ENCODE peak calls at places on chromosomes 2 and 18, in ten cellular contexts. A is NCI-H345, P is spleen, J is K562, C is NT2/D1, Q is fibroblast of mammary gland, G is iris pigment epithelial cell, S is ureter, F is neural crest cell, H is endothelial cell. Z is an unnamed sample.

GRCh38 chr2:230932556-230933511 is 7.8 kb upstream of the GPR55 start:
- DNase-seq in S (no peak), Q (peak; percentile 64), F (no peak), H (no peak), A (no peak), P (peak; percentile 68), G (peak; percentile 65), J (no peak), C (no peak), Z (peak; percentile 45)

GRCh38 chr2:35858216-35858615 is 497.4 kb upstream of the CRIM1 start:
- DNase-seq in G (no peak), H (no peak), P (no peak), J (no peak), F (no peak), Q (no peak), S (no peak), A (no peak), C (no peak), Z (no peak)

GRCh38 chr2:236745420-236746210 is 176.0 kb downstream of the ACKR3 start:
- DNase-seq in C (peak; percentile 5), J (no peak), H (no peak), F (no peak), A (peak; percentile 14), Q (peak; percentile 77), P (no peak), S (peak; percentile 76), G (peak; percentile 86), Z (peak; percentile 65)

GRCh38 chr18:37107748-37108522 is 279.0 kb downstream of the KIAA1328 start:
- DNase-seq in Q (no peak), C (no peak), H (no peak), S (no peak), A (peak; percentile 63), J (no peak), P (no peak), F (no peak), G (no peak), Z (no peak)

GRCh38 chr2:65121-65520 is 18.8 kb upstream of the FAM110C start:
- DNase-seq in S (no peak), F (no peak), Q (no peak), J (no peak), H (no peak), C (no peak), P (no peak), G (no peak), A (no peak), Z (no peak)

GRCh38 chr2:27920148-27920885 is 29.8 kb downstream of the BABAM2 start:
- DNase-seq in Q (peak; percentile 78), G (peak; percentile 87), A (no peak), P (no peak), J (no peak), C (no peak), H (no peak), S (no peak), F (no peak), Z (peak; percentile 57)

GRCh38 chr2:79511320-79511951 is 1.4 kb upstream of the CTNNA2 start:
- DNase-seq in C (peak; percentile 70), Q (peak; percentile 67), S (no peak), H (peak; percentile 70), J (peak; percentile 35), F (peak; percentile 68), P (no peak), G (peak; percentile 53), A (no peak), Z (no peak)

GRCh38 chr2:216233281-216233995 is 124.3 kb downstream of the XRCC5 start:
- DNase-seq in H (no peak), P (no peak), S (no peak), J (no peak), A (no peak), C (no peak), G (no peak), F (no peak), Q (no peak), Z (no peak)

GRCh38 chr2:16242906-16243305 is 302.6 kb downstream of the MYCN start:
- DNase-seq in J (no peak), C (no peak), Q (no peak), P (no peak), H (no peak), S (no peak), F (no peak), A (no peak), G (no peak), Z (no peak)

GRCh38 chr2:8623958-8624591 is 57.8 kb upstream of the ID2 start:
- DNase-seq in F (no peak), A (no peak), J (no peak), G (no peak), Q (no peak), P (no peak), C (no peak), H (no peak), S (no peak), Z (no peak)

Z was measured in fibroblast of gingiva.